ENCODE peak calls at places on chromosomes 11 and 22, in six cellular contexts. One of them, this sample, is unnamed.

GRCh38 chr22:36829370-36830002 is 12.7 kb upstream of the PVALB start:
- DNase-seq in SK-N-SH: no peak
- DNase-seq in H1: no peak
- DNase-seq in K562: no peak
- DNase-seq in HepG2: no peak
- DNase-seq in GM12878: no peak
- DNase-seq in this sample: no peak

GRCh38 chr22:44398791-44399190 is 86.0 kb upstream of the SHISAL1 start:
- DNase-seq in SK-N-SH: peak
- DNase-seq in H1: no peak
- DNase-seq in K562: no peak
- DNase-seq in HepG2: no peak
- DNase-seq in GM12878: no peak
- DNase-seq in this sample: no peak

GRCh38 chr11:76662656-76663460 is 7.7 kb downstream of the LRRC32 start:
- DNase-seq in SK-N-SH: no peak
- DNase-seq in H1: no peak
- DNase-seq in K562: no peak
- DNase-seq in HepG2: no peak
- DNase-seq in GM12878: no peak
- DNase-seq in this sample: no peak

GRCh38 chr11:108890482-108891092 is 225.7 kb downstream of the DDX10 start:
- DNase-seq in SK-N-SH: no peak
- DNase-seq in H1: no peak
- DNase-seq in K562: no peak
- DNase-seq in HepG2: no peak
- DNase-seq in GM12878: no peak
- DNase-seq in this sample: no peak

GRCh38 chr11:36452231-36452630 is 57.8 kb downstream of the TRAF6 start:
- DNase-seq in SK-N-SH: no peak
- DNase-seq in H1: no peak
- DNase-seq in K562: no peak
- DNase-seq in HepG2: no peak
- DNase-seq in GM12878: no peak
- DNase-seq in this sample: peak

GRCh38 chr11:134558258-134558835 is 146.3 kb upstream of the B3GAT1 start:
- DNase-seq in SK-N-SH: no peak
- DNase-seq in H1: no peak
- DNase-seq in K562: no peak
- DNase-seq in HepG2: no peak
- DNase-seq in GM12878: no peak
- DNase-seq in this sample: no peak

GRCh38 chr22:39087098-39087497 is 9.9 kb upstream of the APOBEC3H start:
- DNase-seq in SK-N-SH: no peak
- DNase-seq in H1: no peak
- DNase-seq in K562: no peak
- DNase-seq in HepG2: no peak
- DNase-seq in GM12878: no peak
- DNase-seq in this sample: no peak

GRCh38 chr22:24875862-24876506 is 70.0 kb downstream of the SGSM1 start:
- DNase-seq in SK-N-SH: no peak
- DNase-seq in H1: peak
- DNase-seq in K562: peak
- DNase-seq in HepG2: no peak
- DNase-seq in GM12878: no peak
- DNase-seq in this sample: no peak

GRCh38 chr11:10866893-10867331 is 9.1 kb upstream of the ZBED5 start:
- DNase-seq in SK-N-SH: peak
- DNase-seq in H1: no peak
- DNase-seq in K562: peak
- DNase-seq in HepG2: no peak
- DNase-seq in GM12878: no peak
- DNase-seq in this sample: no peak

GRCh38 chr11:95138448-95138847 is 48.8 kb downstream of the ENDOD1 start:
- DNase-seq in SK-N-SH: no peak
- DNase-seq in H1: no peak
- DNase-seq in K562: peak
- DNase-seq in HepG2: no peak
- DNase-seq in GM12878: no peak
- DNase-seq in this sample: no peak

GRCh38 chr22:44425356-44425755 is 72.7 kb downstream of the RTL6 start:
- DNase-seq in SK-N-SH: no peak
- DNase-seq in H1: no peak
- DNase-seq in K562: no peak
- DNase-seq in HepG2: no peak
- DNase-seq in GM12878: no peak
- DNase-seq in this sample: no peak

GRCh38 chr11:95341246-95341645 is 110.2 kb upstream of the SESN3 start:
- DNase-seq in SK-N-SH: no peak
- DNase-seq in H1: no peak
- DNase-seq in K562: no peak
- DNase-seq in HepG2: no peak
- DNase-seq in GM12878: no peak
- DNase-seq in this sample: no peak

GRCh38 chr11:66157182-66157864 is 87.3 kb downstream of the PACS1 start:
- DNase-seq in SK-N-SH: no peak
- DNase-seq in H1: no peak
- DNase-seq in K562: peak
- DNase-seq in HepG2: no peak
- DNase-seq in GM12878: no peak
- DNase-seq in this sample: no peak

GRCh38 chr11:102319544-102319943 is 2.3 kb downstream of the BIRC3 start:
- DNase-seq in SK-N-SH: no peak
- DNase-seq in H1: no peak
- DNase-seq in K562: no peak
- DNase-seq in HepG2: no peak
- DNase-seq in GM12878: no peak
- DNase-seq in this sample: no peak

GRCh38 chr11:68036717-68037239 is 2.0 kb upstream of the TCIRG1 start:
- DNase-seq in SK-N-SH: no peak
- DNase-seq in H1: no peak
- DNase-seq in K562: no peak
- DNase-seq in HepG2: no peak
- DNase-seq in GM12878: no peak
- DNase-seq in this sample: peak

GRCh38 chr11:131678658-131679340 is 308.4 kb downstream of the NTM start:
- DNase-seq in SK-N-SH: no peak
- DNase-seq in H1: no peak
- DNase-seq in K562: no peak
- DNase-seq in HepG2: no peak
- DNase-seq in GM12878: no peak
- DNase-seq in this sample: no peak

GRCh38 chr11:14371249-14371648 is 12.3 kb upstream of the RRAS2 start:
- DNase-seq in SK-N-SH: no peak
- DNase-seq in H1: no peak
- DNase-seq in K562: no peak
- DNase-seq in HepG2: no peak
- DNase-seq in GM12878: no peak
- DNase-seq in this sample: no peak

GRCh38 chr22:46073683-46074504 is 76.4 kb upstream of the PPARA start:
- DNase-seq in SK-N-SH: no peak
- DNase-seq in H1: no peak
- DNase-seq in K562: no peak
- DNase-seq in HepG2: no peak
- DNase-seq in GM12878: no peak
- DNase-seq in this sample: no peak

GRCh38 chr11:69353696-69354544 is 60.0 kb downstream of the MYEOV start:
- DNase-seq in SK-N-SH: peak
- DNase-seq in H1: no peak
- DNase-seq in K562: no peak
- DNase-seq in HepG2: no peak
- DNase-seq in GM12878: no peak
- DNase-seq in this sample: no peak

GRCh38 chr11:76781861-76782500 is 1.2 kb upstream of the TSKU start:
- DNase-seq in SK-N-SH: no peak
- DNase-seq in H1: no peak
- DNase-seq in K562: no peak
- DNase-seq in HepG2: peak
- DNase-seq in GM12878: no peak
- DNase-seq in this sample: no peak

GRCh38 chr11:32297629-32298028 is 137.7 kb downstream of the WT1 start:
- DNase-seq in SK-N-SH: peak
- DNase-seq in H1: no peak
- DNase-seq in K562: peak
- DNase-seq in HepG2: no peak
- DNase-seq in GM12878: no peak
- DNase-seq in this sample: peak

GRCh38 chr11:117055449-117055848 is 42.8 kb downstream of the SIK3 start:
- DNase-seq in SK-N-SH: no peak
- DNase-seq in H1: no peak
- DNase-seq in K562: no peak
- DNase-seq in HepG2: no peak
- DNase-seq in GM12878: no peak
- DNase-seq in this sample: no peak

GRCh38 chr11:62664405-62665074 is 470 bp downstream of the C11orf98 start:
- DNase-seq in SK-N-SH: peak
- DNase-seq in H1: no peak
- DNase-seq in K562: peak
- DNase-seq in HepG2: peak
- DNase-seq in GM12878: no peak
- DNase-seq in this sample: peak

GRCh38 chr11:45373506-45373905 is 87.4 kb upstream of the SYT13 start:
- DNase-seq in SK-N-SH: no peak
- DNase-seq in H1: no peak
- DNase-seq in K562: no peak
- DNase-seq in HepG2: no peak
- DNase-seq in GM12878: no peak
- DNase-seq in this sample: no peak

GRCh38 chr22:39946571-39947407 is 13.4 kb upstream of the TMA7B start:
- DNase-seq in SK-N-SH: peak
- DNase-seq in H1: no peak
- DNase-seq in K562: peak
- DNase-seq in HepG2: no peak
- DNase-seq in GM12878: no peak
- DNase-seq in this sample: no peak

GRCh38 chr11:122696662-122697061 is 41.1 kb downstream of the UBASH3B start:
- DNase-seq in SK-N-SH: no peak
- DNase-seq in H1: no peak
- DNase-seq in K562: peak
- DNase-seq in HepG2: no peak
- DNase-seq in GM12878: no peak
- DNase-seq in this sample: no peak

GRCh38 chr22:46081831-46082210 is 68.5 kb upstream of the PPARA start:
- DNase-seq in SK-N-SH: no peak
- DNase-seq in H1: no peak
- DNase-seq in K562: no peak
- DNase-seq in HepG2: no peak
- DNase-seq in GM12878: no peak
- DNase-seq in this sample: no peak

DNA sequence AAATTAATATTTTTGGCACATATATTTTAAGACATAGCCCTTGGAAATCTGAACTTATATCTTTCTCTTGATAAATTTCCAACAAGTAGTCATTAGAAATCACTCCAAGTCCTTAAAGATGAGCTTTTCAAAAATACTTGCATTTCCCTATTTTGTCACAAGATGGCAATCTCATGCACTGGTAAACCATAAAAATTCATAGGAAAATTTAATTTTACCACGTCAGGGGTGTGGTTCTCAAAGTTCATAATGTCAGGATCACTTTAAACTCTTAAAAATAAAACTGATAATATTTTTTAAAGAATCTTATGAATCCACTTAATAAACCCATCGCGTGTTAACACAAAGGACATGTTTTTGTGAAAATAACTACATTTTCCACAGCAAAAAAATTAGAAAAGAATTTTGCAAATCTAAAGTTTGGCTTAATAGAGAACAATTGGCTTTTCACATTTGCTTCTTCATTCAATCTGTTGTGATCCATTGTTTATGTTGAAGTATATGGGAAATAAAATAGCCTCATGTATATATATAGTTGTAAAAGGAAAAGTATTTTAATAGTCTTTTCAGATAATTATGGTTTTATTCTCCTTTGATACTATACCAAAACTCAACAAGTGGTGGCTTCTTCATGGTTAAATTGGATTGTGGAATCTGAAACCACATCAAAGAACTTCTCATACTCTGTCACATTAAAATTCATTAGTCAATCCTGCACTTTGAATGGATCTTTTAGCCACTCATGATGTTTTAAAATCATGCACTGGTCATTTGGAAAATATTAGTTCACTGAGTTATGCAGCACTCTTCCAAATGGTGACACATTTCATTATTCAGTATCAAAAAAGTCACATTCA is 169.1 kb downstream of the CADM1 start:
- DNase-seq in SK-N-SH: peak
- DNase-seq in H1: no peak
- DNase-seq in K562: peak
- DNase-seq in HepG2: peak
- DNase-seq in GM12878: no peak
- DNase-seq in this sample: no peak
- TF ChIP-seq CTCF in SK-N-SH: peak
- TF ChIP-seq CTCF in H1: peak
- TF ChIP-seq CTCF in K562: peak
- TF ChIP-seq CTCF in HepG2: peak
- TF ChIP-seq CTCF in GM12878: peak
- TF ChIP-seq CTCF in this sample: peak

GRCh38 chr11:78318733-78319132 is 98.9 kb downstream of the GAB2 start:
- DNase-seq in SK-N-SH: peak
- DNase-seq in H1: no peak
- DNase-seq in K562: no peak
- DNase-seq in HepG2: no peak
- DNase-seq in GM12878: no peak
- DNase-seq in this sample: no peak
- H3K4me3 ChIP-seq in SK-N-SH: peak
- H3K4me3 ChIP-seq in H1: no peak
- H3K4me3 ChIP-seq in K562: no peak
- H3K4me3 ChIP-seq in HepG2: no peak
- H3K4me3 ChIP-seq in GM12878: no peak
- H3K4me3 ChIP-seq in this sample: no peak

GRCh38 chr11:126586303-126586627 is 230.8 kb downstream of the ST3GAL4 start:
- DNase-seq in SK-N-SH: no peak
- DNase-seq in H1: no peak
- DNase-seq in K562: no peak
- DNase-seq in HepG2: no peak
- DNase-seq in GM12878: no peak
- DNase-seq in this sample: no peak

GRCh38 chr11:126583101-126583500 is 227.6 kb downstream of the ST3GAL4 start:
- DNase-seq in SK-N-SH: no peak
- DNase-seq in H1: no peak
- DNase-seq in K562: no peak
- DNase-seq in HepG2: no peak
- DNase-seq in GM12878: no peak
- DNase-seq in this sample: no peak

GRCh38 chr11:126584028-126584427 is 228.5 kb downstream of the ST3GAL4 start:
- DNase-seq in SK-N-SH: no peak
- DNase-seq in H1: no peak
- DNase-seq in K562: no peak
- DNase-seq in HepG2: no peak
- DNase-seq in GM12878: no peak
- DNase-seq in this sample: no peak

GRCh38 chr11:126583594-126583993 is 228.1 kb downstream of the ST3GAL4 start:
- DNase-seq in SK-N-SH: no peak
- DNase-seq in H1: no peak
- DNase-seq in K562: no peak
- DNase-seq in HepG2: no peak
- DNase-seq in GM12878: no peak
- DNase-seq in this sample: no peak

GRCh38 chr11:126585388-126586302 is 230.2 kb downstream of the ST3GAL4 start:
- DNase-seq in SK-N-SH: peak
- DNase-seq in H1: no peak
- DNase-seq in K562: no peak
- DNase-seq in HepG2: no peak
- DNase-seq in GM12878: no peak
- DNase-seq in this sample: peak
- TF ChIP-seq GABPA in SK-N-SH: peak
- TF ChIP-seq GABPA in H1: no peak
- TF ChIP-seq GABPA in K562: no peak
- TF ChIP-seq GABPA in HepG2: no peak
- TF ChIP-seq GABPA in GM12878: no peak
- TF ChIP-seq GABPA in this sample: no peak

GRCh38 chr22:20084547-20085413 is 4.7 kb downstream of the DGCR8 start:
- DNase-seq in SK-N-SH: peak
- DNase-seq in H1: no peak
- DNase-seq in K562: peak
- DNase-seq in HepG2: peak
- DNase-seq in GM12878: no peak
- DNase-seq in this sample: peak
- TF ChIP-seq CTCF in SK-N-SH: peak
- TF ChIP-seq CTCF in H1: peak
- TF ChIP-seq CTCF in K562: peak
- TF ChIP-seq CTCF in HepG2: peak
- TF ChIP-seq CTCF in GM12878: peak
- TF ChIP-seq CTCF in this sample: peak